ENCODE peak calls at places on chromosomes 1 and 21, in ten cellular contexts. Z, B, K, I, C, R, H, F, A and S are unnamed samples.

GRCh38 chr1:100883963-100884362 is 10.7 kb downstream of the EXTL2 start:
- DNase-seq in H (peak), Z (peak), R (no peak), I (no peak), B (no peak), K (no peak), A (peak), C (peak), F (no peak), S (peak)

GRCh38 chr1:16122916-16123315 is 33.0 kb downstream of the EPHA2 start:
- DNase-seq in I (no peak), C (peak), K (no peak), R (peak), B (peak), A (no peak), H (peak), Z (peak), F (no peak), S (peak)

GRCh38 chr1:44721521-44722361 is 9.2 kb downstream of the RNU5D-1 start:
- DNase-seq in I (no peak), R (peak), Z (peak), K (peak), A (peak), H (peak), C (peak), B (peak), F (no peak), S (peak)

GRCh38 chr1:208562021-208562950 is 318.1 kb upstream of the PLXNA2 start:
- DNase-seq in I (no peak), K (no peak), A (no peak), R (no peak), H (no peak), B (no peak), F (no peak), Z (no peak), C (no peak), S (no peak)

GRCh38 chr1:8015809-8016165 is 10.3 kb downstream of the ERRFI1 start:
- DNase-seq in I (no peak), C (no peak), Z (no peak), R (no peak), B (no peak), K (no peak), H (peak), A (peak), F (no peak), S (peak)

GRCh38 chr1:150507912-150508864 is at the start of gene ECM1:
- DNase-seq in F (no peak), C (peak), K (no peak), A (no peak), R (no peak), H (peak), I (no peak), Z (peak), B (no peak), S (peak)

GRCh38 chr1:150765229-150765976 is at the start of gene CTSS:
- DNase-seq in I (no peak), K (no peak), B (peak), F (no peak), Z (peak), R (no peak), C (peak), H (no peak), A (no peak), S (no peak)

GRCh38 chr1:202046748-202047708 is 36.6 kb downstream of the ELF3 start:
- DNase-seq in A (no peak), C (no peak), F (no peak), K (no peak), B (no peak), H (peak), R (no peak), I (no peak), Z (peak), S (no peak)

GRCh38 chr1:25529518-25530347 is 13.7 kb upstream of the LDLRAP1 start:
- DNase-seq in B (no peak), H (no peak), A (no peak), I (no peak), K (no peak), C (no peak), R (no peak), Z (no peak), F (no peak), S (no peak)

GRCh38 chr21:41160036-41160435 is 7.9 kb upstream of the BACE2 start:
- DNase-seq in C (no peak), R (no peak), H (no peak), A (no peak), Z (no peak), F (no peak), I (no peak), K (no peak), B (no peak), S (peak)

GRCh38 chr1:234978397-234979291 is 150.0 kb downstream of the TOMM20 start:
- DNase-seq in F (peak), H (peak), I (no peak), Z (peak), B (peak), K (no peak), R (no peak), C (no peak), A (no peak), S (peak)

GRCh38 chr1:89987170-89987819 is 7.6 kb upstream of the ZNF326 start:
- DNase-seq in C (peak), I (no peak), H (peak), K (no peak), B (peak), Z (peak), R (peak), F (no peak), A (peak), S (peak)

GRCh38 chr21:14119038-14119437 is 91.7 kb downstream of the LIPI start:
- DNase-seq in R (no peak), K (no peak), I (no peak), F (no peak), C (no peak), Z (no peak), H (no peak), B (no peak), A (peak), S (no peak)

GRCh38 chr1:17369466-17369865 is 2.5 kb upstream of the PADI6 start:
- DNase-seq in A (no peak), C (peak), I (no peak), F (no peak), B (no peak), K (no peak), R (no peak), Z (no peak), H (peak), S (no peak)

GRCh38 chr1:113396585-113396984 is 6.3 kb downstream of the MAGI3 start:
- DNase-seq in R (no peak), A (no peak), K (no peak), H (peak), I (no peak), Z (no peak), F (no peak), C (peak), B (no peak), S (peak)

GRCh38 chr21:32753818-32754610 is 17.5 kb downstream of the PAXBP1 start:
- DNase-seq in C (no peak), I (no peak), F (no peak), H (no peak), Z (peak), R (no peak), A (no peak), K (no peak), B (no peak), S (no peak)

GRCh38 chr1:147236959-147237791 is 5.3 kb upstream of the CHD1L start:
- DNase-seq in C (no peak), A (no peak), R (no peak), F (no peak), B (no peak), K (no peak), I (no peak), Z (peak), H (peak), S (no peak)

GRCh38 chr1:116457944-116458343 is 84.9 kb downstream of the ATP1A1 start:
- DNase-seq in F (no peak), Z (no peak), B (no peak), C (no peak), K (no peak), A (no peak), H (no peak), R (no peak), I (no peak), S (no peak)

GRCh38 chr1:203117611-203118575 is 9.6 kb upstream of the ADORA1 start:
- DNase-seq in Z (peak), B (no peak), A (peak), F (peak), R (no peak), C (peak), H (peak), K (no peak), I (no peak), S (peak)

GRCh38 chr1:15691434-15692032 is 7.4 kb downstream of the PLEKHM2 start:
- DNase-seq in A (peak), K (no peak), Z (no peak), I (no peak), R (no peak), B (no peak), H (no peak), F (no peak), C (no peak), S (no peak)

GRCh38 chr1:222372221-222372620 is 175.7 kb downstream of the HHIPL2 start:
- DNase-seq in H (no peak), K (no peak), F (no peak), I (no peak), Z (no peak), C (no peak), B (no peak), A (no peak), R (no peak), S (no peak)

GRCh38 chr1:29415156-29415830 is 179.0 kb downstream of the PTPRU start:
- DNase-seq in C (peak), H (no peak), K (no peak), F (no peak), R (no peak), I (no peak), A (no peak), Z (peak), B (no peak), S (no peak)

GRCh38 chr1:44245066-44245465 is 31.8 kb downstream of the DMAP1 start:
- DNase-seq in Z (no peak), F (no peak), A (no peak), H (no peak), K (no peak), B (no peak), R (no peak), C (no peak), I (no peak), S (no peak)

GRCh38 chr1:159936284-159936904 is 9.0 kb downstream of the IGSF9 start:
- DNase-seq in B (peak), R (peak), H (peak), Z (peak), F (peak), I (peak), K (peak), C (peak), A (peak), S (no peak)

GRCh38 chr21:27833298-27833697 is 866.4 kb upstream of the ADAMTS5 start:
- DNase-seq in C (no peak), F (no peak), I (no peak), A (no peak), K (no peak), H (no peak), R (no peak), Z (no peak), B (no peak), S (no peak)